ENCODE peak calls at places on chromosomes 5 and 9, in six cellular contexts. V, S, H, Z, F and P are unnamed samples.

GRCh38 chr5:127031863-127032232 is 1.5 kb upstream of the MARCHF3 start:
- DNase-seq in V (no peak), S (no peak), H (no peak), Z (no peak), F (no peak), P (no peak)

GRCh38 chr9:99269429-99269828 is 47.3 kb downstream of the SEC61B start:
- DNase-seq in V (no peak), S (no peak), H (no peak), Z (no peak), F (no peak), P (peak)

GRCh38 chr5:39167141-39167972 is 52.0 kb downstream of the FYB1 start:
- DNase-seq in V (no peak), S (no peak), H (no peak), Z (no peak), F (no peak), P (peak)

GRCh38 chr5:134242146-134242545 is 16.3 kb upstream of the PPP2CA start:
- DNase-seq in V (no peak), S (peak), H (no peak), Z (no peak), F (no peak), P (peak)

GRCh38 chr5:172920995-172921394 is 38.2 kb upstream of the RPL26L1 start:
- DNase-seq in V (no peak), S (no peak), H (no peak), Z (no peak), F (no peak), P (no peak)

GRCh38 chr5:20446121-20446520 is 458.1 kb upstream of the CDH18 start:
- DNase-seq in V (no peak), S (no peak), H (no peak), Z (no peak), F (no peak), P (no peak)

GRCh38 chr9:132042324-132042723 is 37.3 kb downstream of the MED27 start:
- DNase-seq in V (no peak), S (no peak), H (no peak), Z (no peak), F (no peak), P (peak)

GRCh38 chr5:149756354-149756753 is 26.2 kb downstream of the PPARGC1B start:
- DNase-seq in V (no peak), S (no peak), H (no peak), Z (no peak), F (no peak), P (no peak)

GRCh38 chr5:59065551-59065950 is 482.7 kb downstream of the RAB3C start:
- DNase-seq in V (no peak), S (no peak), H (no peak), Z (no peak), F (no peak), P (peak)

GRCh38 chr9:81266086-81266485 is 423.3 kb downstream of the TLE1 start:
- DNase-seq in V (no peak), S (no peak), H (no peak), Z (no peak), F (no peak), P (no peak)

GRCh38 chr5:56409331-56410190 is 176.4 kb upstream of the ANKRD55 start:
- DNase-seq in V (no peak), S (peak), H (no peak), Z (no peak), F (no peak), P (peak)

GRCh38 chr9:121976751-121977150 is 116.4 kb downstream of the TTLL11 start:
- DNase-seq in V (no peak), S (no peak), H (no peak), Z (no peak), F (no peak), P (peak)

GRCh38 chr9:136052991-136053756 is 41.9 kb downstream of the NACC2 start:
- DNase-seq in V (no peak), S (peak), H (no peak), Z (no peak), F (no peak), P (no peak)

GRCh38 chr5:78514427-78515345 is 133.9 kb downstream of the LHFPL2 start:
- DNase-seq in V (no peak), S (no peak), H (no peak), Z (no peak), F (no peak), P (no peak)

GRCh38 chr5:53123702-53124101 is 14.1 kb upstream of the MOCS2 start:
- DNase-seq in V (no peak), S (no peak), H (no peak), Z (no peak), F (no peak), P (peak)

GRCh38 chr5:124460666-124461065 is 285.8 kb downstream of the ZNF608 start:
- DNase-seq in V (no peak), S (no peak), H (no peak), Z (no peak), F (no peak), P (peak)

GRCh38 chr5:25448646-25449045 is 803.9 kb upstream of the CDH10 start:
- DNase-seq in V (peak), S (no peak), H (no peak), Z (no peak), F (no peak), P (no peak)

GRCh38 chr5:138138949-138139775 is at the start of gene NME5:
- DNase-seq in V (peak), S (peak), H (peak), Z (peak), F (no peak), P (peak)